ENCODE peak calls at places on chromosomes 1 and 21, in nine cellular contexts. E, Z, A, J, K, V, T, U and D are unnamed samples.

GRCh38 chr1:114152211-114153050 is 1.2 kb downstream of the SYT6 start:
- DNase-seq in E (peak), Z (peak), A (no peak), J (no peak), K (no peak), V (no peak), T (no peak), U (peak), D (peak)

GRCh38 chr1:203626910-203627246 is 246 bp downstream of the ATP2B4 start:
- DNase-seq in E (no peak), Z (no peak), A (no peak), J (no peak), K (peak), V (peak), T (no peak), U (no peak), D (no peak)

GRCh38 chr1:71785470-71785869 is 496.9 kb downstream of the NEGR1 start:
- DNase-seq in E (no peak), Z (no peak), A (no peak), J (no peak), K (no peak), V (no peak), T (no peak), U (no peak), D (no peak)

GRCh38 chr1:31423418-31423947 is 10.5 kb downstream of the SERINC2 start:
- DNase-seq in E (no peak), Z (no peak), A (no peak), J (no peak), K (no peak), V (peak), T (no peak), U (no peak), D (peak)

GRCh38 chr1:32871364-32872188 is 864 bp upstream of the FNDC5 start:
- DNase-seq in E (peak), Z (no peak), A (no peak), J (no peak), K (no peak), V (no peak), T (no peak), U (no peak), D (peak)

GRCh38 chr1:108050911-108051624 is 86.1 kb upstream of the VAV3 start:
- DNase-seq in E (no peak), Z (peak), A (no peak), J (no peak), K (no peak), V (no peak), T (no peak), U (no peak), D (no peak)

GRCh38 chr1:43304771-43305300 is 4.1 kb downstream of the TIE1 start:
- DNase-seq in E (no peak), Z (no peak), A (no peak), J (no peak), K (no peak), V (no peak), T (no peak), U (no peak), D (no peak)

GRCh38 chr1:89602871-89603404 is 30.0 kb upstream of the LRRC8C start:
- DNase-seq in E (peak), Z (no peak), A (no peak), J (no peak), K (no peak), V (no peak), T (no peak), U (no peak), D (no peak)

GRCh38 chr1:37476460-37477197 is 2.2 kb downstream of the ZC3H12A start:
- DNase-seq in E (peak), Z (peak), A (no peak), J (peak), K (no peak), V (no peak), T (no peak), U (peak), D (no peak)

GRCh38 chr1:36751525-36751924 is 268.8 kb upstream of the CSF3R start:
- DNase-seq in E (no peak), Z (no peak), A (no peak), J (no peak), K (no peak), V (no peak), T (no peak), U (no peak), D (no peak)

GRCh38 chr1:114025609-114026401 is 46.5 kb downstream of the OLFML3 start:
- DNase-seq in E (no peak), Z (peak), A (no peak), J (no peak), K (no peak), V (no peak), T (no peak), U (peak), D (no peak)

GRCh38 chr21:33751120-33751519 is 108.8 kb downstream of the ITSN1 start:
- DNase-seq in E (no peak), Z (peak), A (no peak), J (no peak), K (no peak), V (no peak), T (no peak), U (peak), D (no peak)

DNA sequence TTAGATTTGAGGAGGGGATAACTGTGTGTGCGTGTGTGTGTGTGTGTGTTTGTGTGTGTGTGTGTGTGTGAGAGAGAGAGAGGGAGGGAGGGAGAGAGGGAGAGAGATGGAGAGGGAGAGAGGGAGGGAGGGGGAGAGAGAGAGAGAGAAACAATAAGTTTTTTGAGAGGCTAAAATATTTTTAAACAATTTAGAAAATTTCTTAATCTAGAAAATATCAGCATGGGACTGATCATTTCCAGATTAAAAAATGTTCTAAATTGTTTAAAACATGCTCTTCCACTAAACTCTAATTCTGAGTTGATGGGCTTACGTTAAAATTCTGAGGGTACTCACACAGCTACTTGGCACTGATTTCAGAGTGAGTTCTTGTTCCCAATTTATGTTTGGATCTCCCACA is 73.5 kb upstream of the RGS2 start:
- DNase-seq in E (no peak), Z (no peak), A (no peak), J (no peak), K (no peak), V (no peak), T (no peak), U (no peak), D (no peak)
- TF ChIP-seq CTCF in E (no peak), Z (no peak), A (no peak), J (no peak), K (no peak), V (no peak), T (no peak), U (no peak), D (no peak)

GRCh38 chr1:241848680-241849344 is 808 bp downstream of the EXO1 start:
- DNase-seq in E (no peak), Z (no peak), A (no peak), J (no peak), K (no peak), V (no peak), T (no peak), U (no peak), D (no peak)

GRCh38 chr1:241847540-241847795 is 536 bp upstream of the EXO1 start:
- DNase-seq in E (no peak), Z (no peak), A (no peak), J (no peak), K (no peak), V (no peak), T (no peak), U (no peak), D (no peak)

GRCh38 chr1:241846862-241847539 is 1.0 kb upstream of the EXO1 start:
- DNase-seq in E (no peak), Z (no peak), A (no peak), J (no peak), K (no peak), V (no peak), T (no peak), U (no peak), D (no peak)

GRCh38 chr1:241849345-241849695 is 1.3 kb downstream of the EXO1 start:
- DNase-seq in E (no peak), Z (no peak), A (no peak), J (no peak), K (no peak), V (no peak), T (no peak), U (no peak), D (no peak)

DNA sequence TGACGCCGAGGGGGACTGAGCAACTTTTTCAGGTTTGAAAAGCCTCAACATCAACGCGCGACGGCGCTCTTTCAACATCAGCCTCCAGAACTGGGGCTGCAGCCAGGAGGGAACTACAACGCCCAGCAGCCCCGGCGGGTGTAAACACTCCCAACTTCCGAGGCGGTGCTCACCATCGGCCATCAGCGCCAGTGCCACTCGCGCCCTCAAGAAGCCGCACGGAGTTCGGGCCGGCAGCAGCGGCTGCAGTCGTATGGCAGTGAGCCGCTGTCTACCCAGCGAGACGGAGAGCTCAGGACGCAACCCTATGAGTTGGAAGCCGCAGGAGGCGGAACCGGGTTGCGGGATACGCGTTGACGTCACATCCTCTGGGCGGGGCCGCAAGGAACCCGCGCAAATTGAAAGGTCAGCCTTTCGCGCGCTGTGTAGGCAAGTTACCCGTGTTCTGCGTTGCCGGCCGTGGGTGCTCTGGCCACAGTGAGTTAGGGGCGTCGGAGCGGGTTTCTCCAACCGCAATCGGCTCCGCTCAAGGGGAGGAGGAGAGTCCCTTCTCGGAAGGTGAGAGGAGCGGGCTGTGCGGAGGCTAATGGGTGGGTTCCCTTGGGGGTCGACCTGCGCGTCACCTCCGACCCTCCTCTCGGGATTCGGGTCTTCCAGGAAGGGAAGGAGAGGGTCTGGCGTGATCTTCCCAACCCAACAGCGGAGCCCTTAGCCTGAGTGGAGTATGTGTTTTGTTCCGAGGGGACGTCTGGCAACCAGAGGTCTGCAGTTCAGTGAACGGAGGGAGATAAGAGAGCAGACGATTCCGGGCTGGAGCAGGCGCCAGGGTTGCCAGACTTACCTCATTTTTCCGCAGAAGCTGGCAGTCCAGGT is at the start of gene EXO1:
- DNase-seq in E (peak), Z (peak), A (peak), J (peak), K (peak), V (peak), T (peak), U (peak), D (peak)
- TF ChIP-seq CTCF in E (no peak), Z (peak), A (peak), J (no peak), K (peak), V (no peak), T (peak), U (peak), D (peak)

DNA sequence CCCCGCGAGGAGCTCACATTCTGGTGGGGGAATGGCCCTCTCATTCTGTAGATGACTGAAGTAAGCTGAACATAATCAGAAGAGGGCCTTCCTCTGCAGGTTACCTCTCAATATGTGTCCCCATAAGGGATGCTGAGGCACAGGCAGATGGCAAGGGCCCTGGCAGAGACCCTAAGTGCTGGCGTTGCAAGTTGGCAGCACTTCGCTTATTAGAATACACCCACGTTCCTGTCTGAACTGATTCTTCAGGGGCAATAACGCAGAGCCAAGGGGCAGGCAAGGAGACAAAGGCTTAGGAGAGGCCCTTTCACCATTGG is 56.6 kb downstream of the GLIS1 start:
- DNase-seq in E (no peak), Z (no peak), A (no peak), J (no peak), K (no peak), V (no peak), T (no peak), U (no peak), D (no peak)
- TF ChIP-seq CTCF in E (no peak), Z (no peak), A (no peak), J (no peak), K (no peak), V (no peak), T (no peak), U (no peak), D (no peak)

GRCh38 chr1:39949891-39950290 is 5.1 kb upstream of the MFSD2A start:
- DNase-seq in E (no peak), Z (no peak), A (no peak), J (no peak), K (no peak), V (no peak), T (no peak), U (no peak), D (no peak)
- TF ChIP-seq CTCF in E (no peak), Z (no peak), A (no peak), J (no peak), K (no peak), V (no peak), T (no peak), U (no peak), D (no peak)

GRCh38 chr1:229370601-229371021 is 27.8 kb upstream of the CCSAP start:
- DNase-seq in E (no peak), Z (no peak), A (no peak), J (no peak), K (no peak), V (peak), T (no peak), U (no peak), D (peak)
- TF ChIP-seq CTCF in E (no peak), Z (no peak), A (no peak), J (no peak), K (no peak), V (no peak), T (no peak), U (no peak), D (no peak)